ENCODE peak calls at places on chromosomes 12 and 14, in four cellular contexts. V is GM23338, A is neural progenitor cell, K is HCT116. X is an unnamed sample.

GRCh38 chr12:32828120-32828519 is 68.5 kb downstream of the PKP2 start:
- DNase-seq in V (no peak), K (no peak), A (no peak), X (no peak)

GRCh38 chr14:32022938-32023466 is 54.1 kb upstream of the ARHGAP5 start:
- DNase-seq in A (no peak), V (no peak), K (no peak), X (no peak)

GRCh38 chr12:15035185-15035584 is 62.3 kb downstream of the PDE6H start:
- DNase-seq in K (no peak), V (no peak), A (no peak), X (no peak)

GRCh38 chr12:2051700-2052625 is 824 bp upstream of the CACNA1C start:
- DNase-seq in V (peak), K (no peak), A (peak), X (peak)

GRCh38 chr12:120012067-120012621 is 23.1 kb downstream of the BICDL1 start:
- DNase-seq in K (peak), V (peak), A (peak), X (peak)

GRCh38 chr12:123713398-123714301 is 1.5 kb downstream of the ATP6V0A2 start:
- DNase-seq in A (no peak), V (no peak), K (no peak), X (peak)

GRCh38 chr14:33484264-33484663 is 466.6 kb downstream of the EGLN3 start:
- DNase-seq in V (no peak), A (no peak), K (no peak), X (no peak)

GRCh38 chr12:66600805-66601392 is 78.0 kb downstream of the GRIP1 start:
- DNase-seq in K (no peak), A (peak), V (no peak), X (no peak)

GRCh38 chr14:88189040-88189839 is 133.8 kb downstream of the KCNK10 start:
- DNase-seq in V (peak), K (peak), A (peak), X (peak)

GRCh38 chr12:78418919-78419318 is 445.7 kb upstream of the SYT1 start:
- DNase-seq in A (no peak), V (no peak), K (no peak), X (no peak)

GRCh38 chr12:126182619-126183236 is 1117.5 kb downstream of the AACS start:
- DNase-seq in V (no peak), A (no peak), K (no peak), X (no peak)

GRCh38 chr12:104578453-104578852 is 121.7 kb downstream of the CHST11 start:
- DNase-seq in A (peak), V (no peak), K (no peak), X (no peak)

GRCh38 chr12:56629459-56630179 is 507 bp downstream of the BAZ2A start:
- DNase-seq in V (peak), K (no peak), A (peak), X (peak)

GRCh38 chr14:52068741-52069616 is at the start of gene NID2:
- DNase-seq in K (no peak), A (peak), V (peak), X (peak)

GRCh38 chr12:69534389-69534822 is 50.9 kb upstream of the CCT2 start:
- DNase-seq in V (peak), A (peak), K (peak), X (peak)

GRCh38 chr14:65832431-65833253 is 420.1 kb downstream of the FUT8 start:
- DNase-seq in K (no peak), V (peak), A (peak), X (no peak)

GRCh38 chr14:88500611-88501010 is 54.2 kb downstream of the PTPN21 start:
- DNase-seq in V (no peak), K (no peak), A (no peak), X (no peak)

GRCh38 chr14:96267916-96268315 is 11.9 kb downstream of the BDKRB1 start:
- DNase-seq in K (no peak), A (no peak), V (no peak), X (no peak)

GRCh38 chr12:15851045-15851444 is 31.1 kb upstream of the STRAP start:
- DNase-seq in V (no peak), K (no peak), A (no peak), X (no peak)

GRCh38 chr14:31025335-31026075 is at the start of gene AP4S1:
- DNase-seq in V (peak), K (no peak), A (peak), X (peak)

GRCh38 chr12:116497051-116497529 is 62.1 kb upstream of the MAP1LC3B2 start:
- DNase-seq in K (peak), A (peak), V (no peak), X (no peak)

GRCh38 chr14:68519788-68520187 is 273.1 kb downstream of the ZFP36L1 start:
- DNase-seq in K (no peak), V (no peak), A (no peak), X (no peak)

GRCh38 chr12:102634216-102634615 is 153.9 kb upstream of the IGF1 start:
- DNase-seq in V (no peak), A (no peak), K (no peak), X (no peak)

GRCh38 chr12:112936264-112936663 is 2.0 kb upstream of the OAS3 start:
- DNase-seq in A (no peak), K (no peak), V (no peak), X (no peak)

GRCh38 chr14:92988786-92989755 is 66.1 kb downstream of the CHGA start:
- DNase-seq in V (no peak), A (no peak), K (no peak), X (no peak)

GRCh38 chr12:31118831-31119530 is 45.3 kb downstream of the DDX11 start:
- DNase-seq in K (peak), A (peak), V (peak), X (peak)

GRCh38 chr12:128178971-128179370 is 88.0 kb upstream of the TMEM132C start:
- DNase-seq in V (no peak), A (no peak), K (no peak), X (peak)

GRCh38 chr14:21309238-21309636 is 29.4 kb downstream of the RPGRIP1 start:
- DNase-seq in V (no peak), K (no peak), A (no peak), X (no peak)

GRCh38 chr14:40240456-40240855 is 808.2 kb upstream of the FBXO33 start:
- DNase-seq in A (no peak), K (no peak), V (no peak), X (no peak)

GRCh38 chr14:77303417-77304156 is 17.1 kb downstream of the POMT2 start:
- DNase-seq in V (no peak), K (peak), A (no peak), X (peak)

GRCh38 chr14:85088231-85088630 is 441.7 kb upstream of the FLRT2 start:
- DNase-seq in A (no peak), V (no peak), K (no peak), X (no peak)

GRCh38 chr14:35446450-35446849 is 41.9 kb upstream of the NFKBIA start:
- DNase-seq in A (no peak), K (no peak), V (no peak), X (no peak)

GRCh38 chr14:101194356-101195308 is 291.1 kb upstream of the RTL1 start:
- DNase-seq in V (no peak), K (no peak), A (no peak), X (no peak)

GRCh38 chr12:5977556-5977955 is 32.5 kb upstream of the ANO2 start:
- DNase-seq in A (no peak), K (no peak), V (no peak), X (no peak)

GRCh38 chr14:92619671-92620437 is 106.3 kb downstream of the RIN3 start:
- DNase-seq in A (no peak), K (no peak), V (no peak), X (no peak)

GRCh38 chr12:131104464-131105350 is 151.0 kb downstream of the ADGRD1 start:
- DNase-seq in A (peak), V (peak), K (peak), X (peak)

GRCh38 chr14:64732066-64732465 is 27.8 kb downstream of the PLEKHG3 start:
- DNase-seq in K (no peak), A (no peak), V (no peak), X (no peak)

GRCh38 chr12:111626230-111626629 is 27.1 kb upstream of the ATXN2 start:
- DNase-seq in V (no peak), A (no peak), K (no peak), X (no peak)
- H3K4me2 ChIP-seq in V (no peak), A (no peak), K (no peak), X (no peak)

DNA sequence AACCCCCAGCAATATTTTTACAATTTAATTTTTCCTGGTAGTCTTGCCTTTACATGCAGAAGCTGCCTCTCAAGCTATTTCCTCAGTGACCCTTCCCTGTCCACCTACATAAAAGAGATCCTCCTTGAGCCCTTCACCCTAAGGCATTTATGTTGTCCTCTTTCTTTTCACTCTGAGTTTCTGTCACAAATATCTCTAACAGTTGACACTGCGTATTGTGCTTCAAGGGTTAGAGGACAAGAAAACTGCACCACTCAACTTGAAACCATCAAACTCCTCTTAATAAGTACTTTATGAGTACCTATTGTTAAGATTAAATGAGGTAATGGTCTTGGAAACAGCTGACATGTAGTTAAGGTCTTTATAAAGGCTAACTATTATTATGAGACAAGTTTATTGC is 557.7 kb downstream of the TRHDE start:
- DNase-seq in A (no peak), V (no peak), K (no peak), X (no peak)
- TF ChIP-seq EZH2 in A (no peak), V (no peak), K (no peak), X (no peak)

GRCh38 chr12:53098354-53098981 is 1.0 kb downstream of the IGFBP6 start:
- DNase-seq in A (no peak), V (peak), K (peak), X (no peak)
- TF ChIP-seq EZH2phosphoT487 in A (no peak), V (no peak), K (no peak), X (no peak)

GRCh38 chr12:13071305-13072280 is 27.4 kb downstream of the FAM234B start:
- DNase-seq in A (no peak), K (no peak), V (no peak), X (no peak)
- H3K4me2 ChIP-seq in A (no peak), K (no peak), V (no peak), X (no peak)

GRCh38 chr12:98894412-98895085 is 249.5 kb downstream of the APAF1 start:
- DNase-seq in K (no peak), V (peak), A (peak), X (no peak)
- TF ChIP-seq EZH2 in K (no peak), V (peak), A (peak), X (no peak)

X was measured in hepatocyte.